ENCODE peak calls at places on chromosome 10, in seven cellular contexts. One of them, this sample, is unnamed.

GRCh38 chr10:65194131-65194530 is 1672.9 kb downstream of the REEP3 start:
- DNase-seq in GM12865: no peak
- DNase-seq in cardiac muscle cell: no peak
- DNase-seq in EL: no peak
- DNase-seq in transverse colon: no peak
- DNase-seq in left lung: no peak
- DNase-seq in GM20000: no peak
- DNase-seq in this sample: no peak

GRCh38 chr10:13844651-13845050 is 257.9 kb downstream of the PRPF18 start:
- DNase-seq in GM12865: no peak
- DNase-seq in cardiac muscle cell: no peak
- DNase-seq in EL: peak
- DNase-seq in transverse colon: no peak
- DNase-seq in left lung: no peak
- DNase-seq in GM20000: no peak
- DNase-seq in this sample: no peak

GRCh38 chr10:46525824-46526681 is 30.4 kb downstream of the GPRIN2 start:
- DNase-seq in GM12865: no peak
- DNase-seq in cardiac muscle cell: no peak
- DNase-seq in EL: no peak
- DNase-seq in transverse colon: no peak
- DNase-seq in left lung: no peak
- DNase-seq in GM20000: no peak
- DNase-seq in this sample: no peak

GRCh38 chr10:60425392-60426110 is 35.9 kb upstream of the ANK3 start:
- DNase-seq in GM12865: no peak
- DNase-seq in cardiac muscle cell: no peak
- DNase-seq in EL: peak
- DNase-seq in transverse colon: no peak
- DNase-seq in left lung: no peak
- DNase-seq in GM20000: no peak
- DNase-seq in this sample: no peak

GRCh38 chr10:88832376-88832775 is 19.3 kb downstream of the ANKRD22 start:
- DNase-seq in GM12865: no peak
- DNase-seq in cardiac muscle cell: no peak
- DNase-seq in EL: no peak
- DNase-seq in transverse colon: no peak
- DNase-seq in left lung: no peak
- DNase-seq in GM20000: no peak
- DNase-seq in this sample: no peak

GRCh38 chr10:131310904-131311660 is 439 bp downstream of the TCERG1L start:
- DNase-seq in GM12865: no peak
- DNase-seq in cardiac muscle cell: peak
- DNase-seq in EL: no peak
- DNase-seq in transverse colon: no peak
- DNase-seq in left lung: no peak
- DNase-seq in GM20000: no peak
- DNase-seq in this sample: no peak

GRCh38 chr10:86815035-86815617 is 58.7 kb downstream of the BMPR1A start:
- DNase-seq in GM12865: no peak
- DNase-seq in cardiac muscle cell: no peak
- DNase-seq in EL: peak
- DNase-seq in transverse colon: no peak
- DNase-seq in left lung: no peak
- DNase-seq in GM20000: no peak
- DNase-seq in this sample: no peak

GRCh38 chr10:110214380-110214826 is 7.0 kb downstream of the MXI1 start:
- DNase-seq in GM12865: peak
- DNase-seq in cardiac muscle cell: no peak
- DNase-seq in EL: no peak
- DNase-seq in transverse colon: no peak
- DNase-seq in left lung: no peak
- DNase-seq in GM20000: peak
- DNase-seq in this sample: no peak

GRCh38 chr10:90738885-90739284 is 119.0 kb downstream of the HTR7 start:
- DNase-seq in GM12865: no peak
- DNase-seq in cardiac muscle cell: no peak
- DNase-seq in EL: no peak
- DNase-seq in transverse colon: no peak
- DNase-seq in left lung: no peak
- DNase-seq in GM20000: no peak
- DNase-seq in this sample: no peak

GRCh38 chr10:78641693-78642092 is 427.1 kb upstream of the ZMIZ1 start:
- DNase-seq in GM12865: no peak
- DNase-seq in cardiac muscle cell: no peak
- DNase-seq in EL: no peak
- DNase-seq in transverse colon: no peak
- DNase-seq in left lung: no peak
- DNase-seq in GM20000: no peak
- DNase-seq in this sample: no peak

GRCh38 chr10:69662901-69663300 is 32.9 kb downstream of the FAM241B start:
- DNase-seq in GM12865: no peak
- DNase-seq in cardiac muscle cell: no peak
- DNase-seq in EL: no peak
- DNase-seq in transverse colon: no peak
- DNase-seq in left lung: no peak
- DNase-seq in GM20000: no peak
- DNase-seq in this sample: no peak

GRCh38 chr10:6200588-6201510 is 1.9 kb upstream of the PFKFB3 start:
- DNase-seq in GM12865: peak
- DNase-seq in cardiac muscle cell: peak
- DNase-seq in EL: peak
- DNase-seq in transverse colon: peak
- DNase-seq in left lung: peak
- DNase-seq in GM20000: peak
- DNase-seq in this sample: peak

GRCh38 chr10:4243169-4243568 is 458.2 kb upstream of the KLF6 start:
- DNase-seq in GM12865: no peak
- DNase-seq in cardiac muscle cell: no peak
- DNase-seq in EL: no peak
- DNase-seq in transverse colon: no peak
- DNase-seq in left lung: no peak
- DNase-seq in GM20000: no peak
- DNase-seq in this sample: no peak

GRCh38 chr10:131644287-131644686 is 256.5 kb upstream of the PPP2R2D start:
- DNase-seq in GM12865: no peak
- DNase-seq in cardiac muscle cell: no peak
- DNase-seq in EL: no peak
- DNase-seq in transverse colon: no peak
- DNase-seq in left lung: no peak
- DNase-seq in GM20000: no peak
- DNase-seq in this sample: no peak

GRCh38 chr10:67115972-67116371 is 190.1 kb downstream of the LRRTM3 start:
- DNase-seq in GM12865: no peak
- DNase-seq in cardiac muscle cell: no peak
- DNase-seq in EL: no peak
- DNase-seq in transverse colon: no peak
- DNase-seq in left lung: no peak
- DNase-seq in GM20000: no peak
- DNase-seq in this sample: no peak

GRCh38 chr10:131947631-131948347 is 33.9 kb downstream of the BNIP3 start:
- DNase-seq in GM12865: no peak
- DNase-seq in cardiac muscle cell: no peak
- DNase-seq in EL: peak
- DNase-seq in transverse colon: no peak
- DNase-seq in left lung: no peak
- DNase-seq in GM20000: no peak
- DNase-seq in this sample: no peak

GRCh38 chr10:76975131-76975530 is 662.5 kb downstream of the KCNMA1 start:
- DNase-seq in GM12865: no peak
- DNase-seq in cardiac muscle cell: no peak
- DNase-seq in EL: no peak
- DNase-seq in transverse colon: no peak
- DNase-seq in left lung: no peak
- DNase-seq in GM20000: no peak
- DNase-seq in this sample: no peak

GRCh38 chr10:33036670-33037069 is 78.6 kb upstream of the ITGB1 start:
- DNase-seq in GM12865: no peak
- DNase-seq in cardiac muscle cell: no peak
- DNase-seq in EL: no peak
- DNase-seq in transverse colon: no peak
- DNase-seq in left lung: no peak
- DNase-seq in GM20000: no peak
- DNase-seq in this sample: no peak

GRCh38 chr10:114565066-114565465 is 93.0 kb downstream of the ABLIM1 start:
- DNase-seq in GM12865: no peak
- DNase-seq in cardiac muscle cell: no peak
- DNase-seq in EL: peak
- DNase-seq in transverse colon: no peak
- DNase-seq in left lung: no peak
- DNase-seq in GM20000: no peak
- DNase-seq in this sample: no peak

This sample was measured in tibial artery.